ENCODE peak calls at places on chromosomes 3 and 15, in four cellular contexts. One of them, this sample, is unnamed.

GRCh38 chr3:170724599-170724998 is 138.7 kb upstream of the SLC7A14 start:
- DNase-seq in HCT116: no peak
- DNase-seq in A549: no peak
- DNase-seq in HL-60: no peak
- DNase-seq in this sample: no peak

GRCh38 chr3:188584162-188584529 is 430.2 kb downstream of the LPP start:
- DNase-seq in A549: peak
- DNase-seq in HCT116: no peak
- DNase-seq in HL-60: peak
- DNase-seq in this sample: no peak

GRCh38 chr15:32861741-32862140 is 143.9 kb downstream of the GREM1 start:
- DNase-seq in A549: no peak
- DNase-seq in HCT116: no peak
- DNase-seq in HL-60: no peak
- DNase-seq in this sample: no peak

GRCh38 chr3:35832140-35832571 is 192.8 kb downstream of the ARPP21 start:
- DNase-seq in HCT116: no peak
- DNase-seq in A549: peak
- DNase-seq in HL-60: no peak
- DNase-seq in this sample: no peak

GRCh38 chr3:59339818-59340217 is 290.0 kb upstream of the CFAP20DC start:
- DNase-seq in HL-60: no peak
- DNase-seq in A549: no peak
- DNase-seq in HCT116: no peak
- DNase-seq in this sample: no peak

GRCh38 chr15:69679623-69680228 is 227.1 kb downstream of the RPLP1 start:
- DNase-seq in HL-60: no peak
- DNase-seq in A549: no peak
- DNase-seq in HCT116: no peak
- DNase-seq in this sample: no peak

GRCh38 chr15:34628577-34629152 is 45.2 kb upstream of the GOLGA8B start:
- DNase-seq in A549: peak
- DNase-seq in HCT116: no peak
- DNase-seq in HL-60: no peak
- DNase-seq in this sample: no peak

GRCh38 chr3:171218069-171218468 is 191.5 kb upstream of the SLC2A2 start:
- DNase-seq in HCT116: no peak
- DNase-seq in A549: no peak
- DNase-seq in HL-60: no peak
- DNase-seq in this sample: no peak

GRCh38 chr3:51141573-51141972 is 243.5 kb upstream of the MANF start:
- DNase-seq in A549: no peak
- DNase-seq in HL-60: no peak
- DNase-seq in HCT116: no peak
- DNase-seq in this sample: no peak

GRCh38 chr3:123039178-123039577 is 11.6 kb upstream of the SEMA5B start:
- DNase-seq in HCT116: no peak
- DNase-seq in A549: no peak
- DNase-seq in HL-60: no peak
- DNase-seq in this sample: no peak

GRCh38 chr3:32709346-32709745 is 24.4 kb downstream of the CNOT10 start:
- DNase-seq in HL-60: no peak
- DNase-seq in HCT116: no peak
- DNase-seq in A549: no peak
- DNase-seq in this sample: no peak

DNA sequence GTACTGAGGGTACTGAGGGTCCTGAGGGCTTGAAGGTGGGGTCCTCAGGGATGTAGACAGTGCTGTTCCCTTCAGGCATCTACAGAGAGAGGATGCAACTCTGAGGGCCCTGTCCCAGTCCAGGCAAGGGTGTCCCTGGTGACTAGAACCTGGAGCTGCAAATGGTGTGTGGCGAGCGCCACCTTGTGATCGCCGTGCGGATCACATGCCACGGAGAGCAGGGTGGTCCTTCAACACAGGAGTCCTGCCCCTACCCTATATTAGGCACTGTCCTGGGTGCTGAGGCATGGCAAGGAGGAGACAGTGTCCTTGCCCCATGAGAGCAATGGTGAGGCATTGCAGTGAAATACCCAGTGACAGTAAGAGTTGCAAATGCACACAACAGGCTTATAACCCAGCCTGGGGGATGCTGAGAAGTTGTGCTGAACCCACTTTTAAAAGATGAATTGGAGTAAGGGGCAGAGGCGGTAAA is 23.6 kb downstream of the RHCG start:
- DNase-seq in HCT116: peak
- DNase-seq in A549: peak
- DNase-seq in HL-60: peak
- DNase-seq in this sample: peak
- TF ChIP-seq REST in HCT116: peak
- TF ChIP-seq REST in A549: peak
- TF ChIP-seq REST in HL-60: peak
- TF ChIP-seq REST in this sample: peak

DNA sequence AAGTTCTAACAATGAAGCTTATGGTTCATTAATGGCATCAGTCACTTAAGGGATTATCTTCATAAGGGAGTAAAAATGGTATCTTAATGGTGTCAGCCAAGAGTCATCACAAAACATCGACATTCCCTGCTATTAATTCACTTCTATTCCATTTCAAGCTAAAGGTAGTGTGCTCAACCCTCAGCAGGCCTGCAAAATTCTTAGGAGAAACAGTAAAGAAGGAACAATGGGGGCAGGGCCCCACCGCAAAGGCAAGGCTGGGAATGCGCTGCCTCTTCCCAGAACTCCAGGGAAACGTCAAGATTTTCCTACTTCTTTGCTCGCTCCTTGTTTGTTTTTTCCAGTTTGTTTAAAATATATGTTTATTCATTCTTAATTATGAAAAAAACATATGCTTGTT is 187.3 kb upstream of the TSC22D2 start:
- DNase-seq in HCT116: no peak
- DNase-seq in A549: no peak
- DNase-seq in HL-60: no peak
- DNase-seq in this sample: no peak
- TF ChIP-seq REST in HCT116: no peak
- TF ChIP-seq REST in A549: no peak
- TF ChIP-seq REST in HL-60: no peak
- TF ChIP-seq REST in this sample: no peak

DNA sequence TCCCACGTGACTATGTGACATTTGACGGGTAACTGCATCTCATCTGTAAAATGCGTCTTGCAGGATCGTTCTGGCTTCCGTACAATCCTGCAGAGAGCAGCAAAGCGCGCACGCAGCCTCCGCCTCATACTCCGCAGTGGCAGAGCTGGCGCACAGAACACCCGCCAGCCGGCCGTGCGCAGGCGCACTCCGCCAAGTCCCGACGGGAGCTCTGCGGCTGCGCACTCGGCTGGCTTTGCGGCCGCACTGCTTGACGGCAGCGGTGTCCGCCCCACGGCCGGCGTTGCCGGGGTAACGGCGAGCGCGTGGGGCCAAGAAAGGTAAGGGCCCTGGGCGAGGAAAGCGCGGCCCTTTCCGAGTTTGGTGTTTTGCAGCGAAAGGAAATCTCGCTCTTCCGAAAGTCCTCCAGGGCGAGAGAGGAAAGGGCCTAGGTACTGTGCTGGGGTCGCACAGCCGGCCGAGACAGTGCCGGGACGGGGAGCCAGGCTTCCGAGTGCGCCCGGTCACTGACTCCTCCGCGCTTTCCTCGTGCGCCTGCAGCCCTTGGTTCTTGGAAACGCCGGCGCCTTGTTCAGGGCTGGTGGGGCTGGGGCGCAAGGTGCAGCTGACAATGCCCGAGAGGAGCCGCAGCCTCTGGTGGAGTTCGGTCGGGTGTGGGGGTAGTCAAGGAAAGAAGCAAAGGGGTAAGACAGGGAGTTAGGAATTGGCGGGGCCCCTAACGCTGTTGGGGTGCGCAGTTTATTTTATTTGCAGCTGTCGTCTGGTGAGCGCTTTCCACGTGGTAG is at the start of gene TSEN2:
- DNase-seq in HCT116: peak
- DNase-seq in HL-60: peak
- DNase-seq in A549: peak
- DNase-seq in this sample: peak
- TF ChIP-seq REST in HCT116: no peak
- TF ChIP-seq REST in HL-60: no peak
- TF ChIP-seq REST in A549: no peak
- TF ChIP-seq REST in this sample: no peak

DNA sequence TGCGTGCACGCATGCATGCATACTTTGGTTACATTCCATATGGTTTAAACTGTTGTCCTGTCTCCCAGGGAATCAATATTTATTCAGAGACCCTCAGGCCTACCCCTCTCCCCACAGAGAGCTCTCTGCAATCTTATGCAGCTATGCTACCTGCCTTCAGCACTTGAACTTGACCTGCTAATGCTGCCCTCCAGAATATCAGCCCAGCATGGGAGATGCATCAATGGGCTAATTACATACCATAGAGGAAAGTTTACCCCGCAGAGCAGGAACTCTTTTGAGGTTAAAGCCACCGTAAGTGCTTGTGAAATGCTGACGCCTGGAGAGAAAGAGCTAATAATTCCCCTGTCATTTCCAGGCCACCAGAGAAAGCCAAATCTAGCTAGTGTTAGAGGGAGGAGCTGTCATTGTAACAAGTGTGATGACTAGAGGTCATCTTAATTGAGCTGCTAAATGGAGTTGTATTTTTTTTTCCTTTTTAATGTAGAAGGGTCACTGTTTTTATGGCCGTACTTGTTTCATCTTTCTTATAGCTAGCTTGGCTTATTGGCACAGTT is 127.5 kb downstream of the CHST2 start:
- DNase-seq in HCT116: no peak
- DNase-seq in A549: no peak
- DNase-seq in HL-60: no peak
- DNase-seq in this sample: no peak
- TF ChIP-seq REST in HCT116: no peak
- TF ChIP-seq REST in A549: no peak
- TF ChIP-seq REST in HL-60: no peak
- TF ChIP-seq REST in this sample: no peak

GRCh38 chr15:51726302-51727073 is 11.0 kb downstream of the LYSMD2 start:
- DNase-seq in HL-60: no peak
- DNase-seq in A549: peak
- DNase-seq in HCT116: peak
- DNase-seq in this sample: no peak
- TF ChIP-seq REST in HL-60: no peak
- TF ChIP-seq REST in A549: no peak
- TF ChIP-seq REST in HCT116: no peak
- TF ChIP-seq REST in this sample: no peak

DNA sequence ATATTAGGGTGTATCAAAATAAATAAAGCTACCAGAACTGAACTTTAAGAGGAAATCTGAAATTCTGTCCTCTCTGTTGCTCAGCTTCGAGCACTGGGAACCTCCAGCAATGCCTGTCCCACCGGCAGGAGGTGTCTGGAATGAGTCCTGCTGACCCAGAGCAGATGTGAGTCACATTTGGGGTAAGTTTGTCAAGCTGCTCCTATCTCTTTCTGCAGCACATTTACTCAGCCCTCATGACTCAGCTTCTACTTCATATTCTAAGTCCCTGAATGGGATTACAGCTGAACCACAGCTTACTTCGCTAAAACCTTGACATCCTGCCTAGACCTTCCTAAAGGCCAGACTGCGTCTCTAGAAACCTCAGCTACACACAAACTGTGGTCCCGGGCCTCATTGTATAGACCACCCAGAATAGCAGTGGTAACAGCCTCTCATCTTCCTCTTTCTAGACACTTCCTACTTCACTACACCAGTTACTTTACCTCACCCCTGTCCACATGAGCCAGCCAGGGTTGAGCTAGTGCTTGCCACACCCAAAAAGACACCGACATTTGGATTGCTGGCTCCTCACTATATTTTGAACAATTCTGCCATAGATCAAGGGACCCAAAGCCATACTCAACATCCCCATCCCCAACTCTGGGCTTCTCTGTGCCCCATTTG is 109.6 kb upstream of the TMCO5A start:
- DNase-seq in HL-60: peak
- DNase-seq in HCT116: peak
- DNase-seq in A549: peak
- DNase-seq in this sample: peak
- TF ChIP-seq REST in HL-60: no peak
- TF ChIP-seq REST in HCT116: no peak
- TF ChIP-seq REST in A549: no peak
- TF ChIP-seq REST in this sample: no peak

DNA sequence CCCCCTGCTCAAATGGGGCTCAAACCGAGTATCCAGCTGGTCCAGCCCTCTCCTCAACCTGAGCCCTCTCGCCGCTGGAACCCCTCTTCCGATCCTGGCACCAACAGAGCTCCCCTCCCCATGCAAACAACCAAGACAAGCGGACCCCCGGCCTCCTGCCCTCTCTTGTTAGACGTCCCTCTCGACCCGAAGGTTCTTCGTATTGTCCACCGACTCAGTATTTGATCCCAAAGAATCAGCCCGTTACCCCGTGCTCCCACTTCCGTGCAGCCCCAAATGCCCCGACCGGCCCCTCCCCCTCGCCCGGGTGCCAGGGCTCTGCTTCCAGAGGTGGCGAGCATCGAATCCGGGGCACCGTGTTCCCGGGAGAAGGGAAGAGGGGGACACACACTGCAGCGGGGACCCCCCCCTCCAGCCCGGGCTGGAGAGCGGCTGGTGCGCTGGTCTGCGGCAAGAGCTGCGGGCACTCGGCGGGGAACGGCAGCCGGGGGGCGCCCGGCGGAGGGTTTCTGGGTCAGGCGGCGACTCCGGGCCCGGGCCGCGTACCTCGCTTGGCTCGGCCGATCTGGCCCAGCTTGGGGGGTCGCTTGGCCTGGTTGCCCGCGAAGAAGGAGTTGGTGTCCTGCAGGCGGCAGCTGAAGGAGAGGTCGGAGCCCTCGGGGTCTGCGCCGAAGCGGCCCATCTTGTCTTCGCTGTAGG is 633 bp downstream of the CAMK2N2 start:
- DNase-seq in A549: no peak
- DNase-seq in HCT116: no peak
- DNase-seq in HL-60: no peak
- DNase-seq in this sample: no peak
- TF ChIP-seq REST in A549: peak
- TF ChIP-seq REST in HCT116: no peak
- TF ChIP-seq REST in HL-60: no peak
- TF ChIP-seq REST in this sample: no peak

This sample was measured in Panc1.